ENCODE peak calls at places on chromosome 4, in six cellular contexts. One of them, this sample, is unnamed.

GRCh38 chr4:72468904-72469502 is 100.0 kb downstream of the ADAMTS3 start:
- DNase-seq in naive thymus-derived CD4-positive, alpha-beta T cell: no peak
- DNase-seq in heart left ventricle: no peak
- DNase-seq in upper lobe of right lung: no peak
- DNase-seq in left ventricle myocardium inferior: no peak
- DNase-seq in IMR-90: peak
- DNase-seq in this sample: no peak

GRCh38 chr4:123930971-123931370 is 534.4 kb downstream of the SPRY1 start:
- DNase-seq in naive thymus-derived CD4-positive, alpha-beta T cell: no peak
- DNase-seq in heart left ventricle: no peak
- DNase-seq in upper lobe of right lung: no peak
- DNase-seq in left ventricle myocardium inferior: no peak
- DNase-seq in IMR-90: peak
- DNase-seq in this sample: no peak

GRCh38 chr4:6885953-6886557 is 23.6 kb upstream of the TBC1D14 start:
- DNase-seq in naive thymus-derived CD4-positive, alpha-beta T cell: no peak
- DNase-seq in heart left ventricle: peak
- DNase-seq in upper lobe of right lung: peak
- DNase-seq in left ventricle myocardium inferior: peak
- DNase-seq in IMR-90: peak
- DNase-seq in this sample: peak

GRCh38 chr4:179307297-179308136 is 1865.3 kb upstream of the AGA start:
- DNase-seq in naive thymus-derived CD4-positive, alpha-beta T cell: no peak
- DNase-seq in heart left ventricle: no peak
- DNase-seq in upper lobe of right lung: no peak
- DNase-seq in left ventricle myocardium inferior: no peak
- DNase-seq in IMR-90: peak
- DNase-seq in this sample: no peak

GRCh38 chr4:72919937-72920336 is 149.6 kb downstream of the COX18 start:
- DNase-seq in naive thymus-derived CD4-positive, alpha-beta T cell: no peak
- DNase-seq in heart left ventricle: no peak
- DNase-seq in upper lobe of right lung: no peak
- DNase-seq in left ventricle myocardium inferior: no peak
- DNase-seq in IMR-90: no peak
- DNase-seq in this sample: no peak

GRCh38 chr4:5793514-5793913 is 82.5 kb downstream of the EVC start:
- DNase-seq in naive thymus-derived CD4-positive, alpha-beta T cell: no peak
- DNase-seq in heart left ventricle: no peak
- DNase-seq in upper lobe of right lung: peak
- DNase-seq in left ventricle myocardium inferior: no peak
- DNase-seq in IMR-90: no peak
- DNase-seq in this sample: peak

GRCh38 chr4:187618701-187619278 is 376.8 kb upstream of the ZFP42 start:
- DNase-seq in naive thymus-derived CD4-positive, alpha-beta T cell: no peak
- DNase-seq in heart left ventricle: no peak
- DNase-seq in upper lobe of right lung: no peak
- DNase-seq in left ventricle myocardium inferior: no peak
- DNase-seq in IMR-90: peak
- DNase-seq in this sample: no peak

GRCh38 chr4:113328514-113328913 is 279.1 kb downstream of the ANK2 start:
- DNase-seq in naive thymus-derived CD4-positive, alpha-beta T cell: no peak
- DNase-seq in heart left ventricle: no peak
- DNase-seq in upper lobe of right lung: no peak
- DNase-seq in left ventricle myocardium inferior: no peak
- DNase-seq in IMR-90: no peak
- DNase-seq in this sample: no peak

GRCh38 chr4:146398404-146398803 is 123.3 kb downstream of the SLC10A7 start:
- DNase-seq in naive thymus-derived CD4-positive, alpha-beta T cell: no peak
- DNase-seq in heart left ventricle: no peak
- DNase-seq in upper lobe of right lung: no peak
- DNase-seq in left ventricle myocardium inferior: no peak
- DNase-seq in IMR-90: no peak
- DNase-seq in this sample: no peak

GRCh38 chr4:132238697-132239096 is 910.4 kb upstream of the PCDH10 start:
- DNase-seq in naive thymus-derived CD4-positive, alpha-beta T cell: no peak
- DNase-seq in heart left ventricle: no peak
- DNase-seq in upper lobe of right lung: no peak
- DNase-seq in left ventricle myocardium inferior: no peak
- DNase-seq in IMR-90: no peak
- DNase-seq in this sample: no peak

DNA sequence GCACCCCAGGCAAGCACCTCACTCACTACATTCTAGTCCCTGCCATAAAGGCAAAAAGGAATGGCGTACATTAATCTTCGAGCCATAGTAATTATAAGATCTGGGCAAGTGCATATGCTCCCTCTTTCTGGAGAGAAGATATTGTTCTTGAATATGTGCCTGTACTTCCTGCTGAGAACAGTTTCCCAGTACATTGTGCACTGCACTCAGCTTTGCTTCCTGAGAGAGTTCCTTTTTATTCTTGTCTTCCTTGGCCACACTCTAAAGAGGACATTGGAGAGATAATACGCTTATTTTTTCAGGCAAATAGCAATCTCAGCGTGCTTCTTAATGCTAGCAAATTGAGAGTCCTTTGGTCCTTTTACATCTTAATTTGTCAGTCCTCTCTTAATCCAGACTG is 909.0 kb upstream of the PCDH10 start:
- DNase-seq in naive thymus-derived CD4-positive, alpha-beta T cell: no peak
- DNase-seq in heart left ventricle: no peak
- DNase-seq in upper lobe of right lung: no peak
- DNase-seq in left ventricle myocardium inferior: no peak
- DNase-seq in IMR-90: no peak
- DNase-seq in this sample: no peak
- H3K27ac ChIP-seq in naive thymus-derived CD4-positive, alpha-beta T cell: no peak
- H3K27ac ChIP-seq in heart left ventricle: no peak
- H3K27ac ChIP-seq in upper lobe of right lung: no peak
- H3K27ac ChIP-seq in left ventricle myocardium inferior: no peak
- H3K27ac ChIP-seq in IMR-90: no peak
- H3K27ac ChIP-seq in this sample: no peak

GRCh38 chr4:169070071-169070894 is 60.2 kb upstream of the CBR4 start:
- DNase-seq in naive thymus-derived CD4-positive, alpha-beta T cell: no peak
- DNase-seq in heart left ventricle: peak
- DNase-seq in upper lobe of right lung: no peak
- DNase-seq in left ventricle myocardium inferior: peak
- DNase-seq in IMR-90: peak
- DNase-seq in this sample: no peak

GRCh38 chr4:169071781-169072180 is 61.7 kb upstream of the CBR4 start:
- DNase-seq in naive thymus-derived CD4-positive, alpha-beta T cell: no peak
- DNase-seq in heart left ventricle: no peak
- DNase-seq in upper lobe of right lung: no peak
- DNase-seq in left ventricle myocardium inferior: no peak
- DNase-seq in IMR-90: peak
- DNase-seq in this sample: no peak

GRCh38 chr4:169074117-169074516 is 64.1 kb upstream of the CBR4 start:
- DNase-seq in naive thymus-derived CD4-positive, alpha-beta T cell: no peak
- DNase-seq in heart left ventricle: no peak
- DNase-seq in upper lobe of right lung: no peak
- DNase-seq in left ventricle myocardium inferior: no peak
- DNase-seq in IMR-90: no peak
- DNase-seq in this sample: no peak

GRCh38 chr4:169068423-169068822 is 58.4 kb upstream of the CBR4 start:
- DNase-seq in naive thymus-derived CD4-positive, alpha-beta T cell: no peak
- DNase-seq in heart left ventricle: no peak
- DNase-seq in upper lobe of right lung: no peak
- DNase-seq in left ventricle myocardium inferior: no peak
- DNase-seq in IMR-90: no peak
- DNase-seq in this sample: no peak

GRCh38 chr4:169070895-169071218 is 60.8 kb upstream of the CBR4 start:
- DNase-seq in naive thymus-derived CD4-positive, alpha-beta T cell: no peak
- DNase-seq in heart left ventricle: no peak
- DNase-seq in upper lobe of right lung: no peak
- DNase-seq in left ventricle myocardium inferior: no peak
- DNase-seq in IMR-90: no peak
- DNase-seq in this sample: no peak
- H3K27ac ChIP-seq in naive thymus-derived CD4-positive, alpha-beta T cell: no peak
- H3K27ac ChIP-seq in heart left ventricle: no peak
- H3K27ac ChIP-seq in upper lobe of right lung: no peak
- H3K27ac ChIP-seq in left ventricle myocardium inferior: peak
- H3K27ac ChIP-seq in IMR-90: no peak
- H3K27ac ChIP-seq in this sample: peak

DNA sequence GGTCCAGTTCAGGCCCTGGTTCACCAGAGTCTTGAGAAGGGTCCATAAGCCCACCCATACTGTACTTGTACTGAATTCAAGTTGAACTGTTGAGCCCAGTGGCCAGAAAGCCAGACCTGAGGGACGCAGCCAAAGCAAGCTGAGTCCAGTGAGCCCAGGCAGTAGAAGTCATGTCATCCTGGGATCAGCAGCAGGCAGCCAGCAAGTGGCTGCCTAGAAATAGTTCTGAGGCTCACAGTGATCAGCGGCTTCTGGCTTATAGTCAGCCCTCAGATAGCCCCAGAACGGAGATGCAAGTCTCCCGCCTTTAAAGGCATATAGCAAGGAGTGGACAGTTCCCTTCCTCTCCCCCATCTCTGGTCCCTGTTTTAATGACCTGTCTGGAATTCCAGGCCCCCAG is 347.1 kb downstream of the FBXW7 start:
- DNase-seq in naive thymus-derived CD4-positive, alpha-beta T cell: no peak
- DNase-seq in heart left ventricle: peak
- DNase-seq in upper lobe of right lung: no peak
- DNase-seq in left ventricle myocardium inferior: no peak
- DNase-seq in IMR-90: no peak
- DNase-seq in this sample: no peak
- H3K27ac ChIP-seq in naive thymus-derived CD4-positive, alpha-beta T cell: no peak
- H3K27ac ChIP-seq in heart left ventricle: no peak
- H3K27ac ChIP-seq in upper lobe of right lung: no peak
- H3K27ac ChIP-seq in left ventricle myocardium inferior: no peak
- H3K27ac ChIP-seq in IMR-90: no peak
- H3K27ac ChIP-seq in this sample: no peak

DNA sequence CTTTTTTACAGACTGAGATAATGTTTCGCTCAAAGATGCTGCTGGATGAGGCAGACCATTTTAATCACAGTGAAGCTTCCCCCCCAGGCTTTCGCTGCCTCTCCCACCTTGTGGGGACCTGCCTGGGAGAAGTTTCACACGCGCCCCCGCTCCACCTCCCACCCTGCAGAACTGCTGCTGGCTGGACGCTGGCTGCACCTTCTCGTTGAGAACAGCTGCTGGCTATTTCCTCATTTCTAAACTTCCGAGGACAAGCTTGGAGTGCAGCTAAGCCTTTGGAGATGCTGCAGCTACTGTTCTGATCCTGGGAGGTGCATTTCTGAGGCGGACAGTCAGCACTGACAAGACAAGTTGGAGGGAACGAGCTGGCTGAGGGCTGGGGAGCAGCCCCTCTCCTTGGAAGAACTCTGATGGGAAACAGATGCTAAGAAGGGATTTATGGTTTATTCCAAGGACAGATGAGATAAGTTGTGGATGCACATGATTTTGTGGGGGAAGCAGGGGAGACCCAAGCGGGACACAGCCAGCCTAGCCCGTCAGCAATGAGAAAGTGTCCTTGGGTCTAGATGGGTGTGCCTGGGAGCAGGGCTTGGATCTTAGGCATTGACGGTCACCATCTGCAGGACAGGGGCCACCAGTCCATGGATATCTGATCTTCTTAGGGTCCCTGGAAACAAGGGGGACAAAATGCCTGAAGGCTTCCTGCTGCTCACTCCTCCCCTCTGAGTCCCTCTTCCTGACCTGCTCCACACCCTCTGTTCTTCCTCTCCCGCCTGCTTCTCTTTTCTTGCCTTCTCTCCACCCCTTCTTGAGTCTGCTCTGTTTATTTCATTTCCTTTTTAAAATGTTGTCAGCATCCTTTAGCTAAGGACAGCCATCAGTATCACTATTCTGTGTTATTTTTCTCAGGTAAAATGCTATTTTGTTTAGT is 298.2 kb downstream of the RAPGEF2 start:
- DNase-seq in naive thymus-derived CD4-positive, alpha-beta T cell: no peak
- DNase-seq in heart left ventricle: peak
- DNase-seq in upper lobe of right lung: no peak
- DNase-seq in left ventricle myocardium inferior: no peak
- DNase-seq in IMR-90: peak
- DNase-seq in this sample: no peak
- H3K27ac ChIP-seq in naive thymus-derived CD4-positive, alpha-beta T cell: no peak
- H3K27ac ChIP-seq in heart left ventricle: peak
- H3K27ac ChIP-seq in upper lobe of right lung: no peak
- H3K27ac ChIP-seq in left ventricle myocardium inferior: peak
- H3K27ac ChIP-seq in IMR-90: no peak
- H3K27ac ChIP-seq in this sample: no peak

DNA sequence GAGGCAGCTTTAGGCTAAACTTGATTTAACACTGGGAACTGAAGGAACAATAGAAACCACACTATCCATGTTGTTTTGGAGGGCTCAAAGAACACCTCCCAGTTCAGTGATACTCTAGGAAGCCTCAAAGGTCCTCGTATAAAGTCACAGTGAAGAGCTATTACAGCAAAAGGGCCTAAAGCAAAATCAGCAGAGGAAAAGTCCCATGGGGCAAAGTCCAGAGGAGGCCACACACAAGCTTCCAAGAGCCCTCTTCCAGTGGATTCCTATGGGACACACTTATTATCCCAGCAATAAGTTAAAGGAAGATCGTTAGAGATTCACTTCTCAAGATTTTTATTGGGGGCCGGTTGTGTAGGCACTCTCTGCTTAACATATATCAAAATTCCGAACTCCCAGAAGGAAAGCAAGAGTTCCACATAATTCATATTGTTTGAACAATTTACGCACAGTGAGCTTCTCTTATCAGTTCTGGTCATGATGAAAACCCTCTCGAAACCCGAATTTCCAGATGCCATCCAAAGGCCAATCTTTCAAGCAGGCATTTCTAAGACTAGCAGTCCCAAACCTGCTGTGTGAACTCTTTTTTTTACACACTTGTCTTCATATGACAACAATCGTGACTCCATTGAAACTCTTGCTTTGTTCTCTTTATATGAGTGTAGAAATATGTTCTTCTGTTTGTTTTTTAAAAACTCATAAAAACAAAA is 53.7 kb downstream of the ANXA5 start:
- DNase-seq in naive thymus-derived CD4-positive, alpha-beta T cell: no peak
- DNase-seq in heart left ventricle: no peak
- DNase-seq in upper lobe of right lung: no peak
- DNase-seq in left ventricle myocardium inferior: no peak
- DNase-seq in IMR-90: no peak
- DNase-seq in this sample: no peak
- H3K27ac ChIP-seq in naive thymus-derived CD4-positive, alpha-beta T cell: no peak
- H3K27ac ChIP-seq in heart left ventricle: no peak
- H3K27ac ChIP-seq in upper lobe of right lung: no peak
- H3K27ac ChIP-seq in left ventricle myocardium inferior: no peak
- H3K27ac ChIP-seq in IMR-90: no peak
- H3K27ac ChIP-seq in this sample: no peak

GRCh38 chr4:158016511-158016910 is 156.3 kb downstream of the GASK1B start:
- DNase-seq in naive thymus-derived CD4-positive, alpha-beta T cell: no peak
- DNase-seq in heart left ventricle: no peak
- DNase-seq in upper lobe of right lung: no peak
- DNase-seq in left ventricle myocardium inferior: no peak
- DNase-seq in IMR-90: peak
- DNase-seq in this sample: no peak
- H3K27ac ChIP-seq in naive thymus-derived CD4-positive, alpha-beta T cell: no peak
- H3K27ac ChIP-seq in heart left ventricle: no peak
- H3K27ac ChIP-seq in upper lobe of right lung: no peak
- H3K27ac ChIP-seq in left ventricle myocardium inferior: no peak
- H3K27ac ChIP-seq in IMR-90: peak
- H3K27ac ChIP-seq in this sample: no peak